ENCODE peak calls at places on chromosomes 3 and 15, in six cellular contexts. One of them, this sample, is unnamed.

GRCh38 chr3:45035441-45036301 is 9.6 kb downstream of the CLEC3B start:
- DNase-seq in K562: no peak
- DNase-seq in HepG2: no peak
- DNase-seq in IMR-90: peak; percentile 35
- DNase-seq in GM12878: no peak
- DNase-seq in A549: no peak
- DNase-seq in this sample: no peak

GRCh38 chr15:74798388-74799254 is 14.0 kb upstream of the LMAN1L start:
- DNase-seq in HepG2: no peak
- DNase-seq in K562: no peak
- DNase-seq in GM12878: no peak
- DNase-seq in A549: no peak
- DNase-seq in IMR-90: no peak
- DNase-seq in this sample: no peak

GRCh38 chr3:2921903-2922302 is 188.3 kb downstream of the IL5RA start:
- DNase-seq in K562: peak; percentile 10
- DNase-seq in A549: peak; percentile 24
- DNase-seq in HepG2: peak; percentile 5
- DNase-seq in GM12878: peak; percentile 24
- DNase-seq in IMR-90: no peak
- DNase-seq in this sample: no peak

GRCh38 chr15:101491739-101492640 is 2.5 kb upstream of the PCSK6 start:
- DNase-seq in HepG2: no peak
- DNase-seq in A549: no peak
- DNase-seq in IMR-90: no peak
- DNase-seq in GM12878: no peak
- DNase-seq in K562: no peak
- DNase-seq in this sample: peak; percentile 48

GRCh38 chr15:89665449-89666146 is 10.3 kb upstream of the KIF7 start:
- DNase-seq in IMR-90: peak; percentile 59
- DNase-seq in A549: peak; percentile 50
- DNase-seq in GM12878: no peak
- DNase-seq in K562: no peak
- DNase-seq in HepG2: no peak
- DNase-seq in this sample: peak; percentile 72

GRCh38 chr15:29568840-29569532 is 253.3 kb downstream of the TJP1 start:
- DNase-seq in K562: no peak
- DNase-seq in HepG2: peak; percentile 23
- DNase-seq in IMR-90: no peak
- DNase-seq in GM12878: no peak
- DNase-seq in A549: peak; percentile 81
- DNase-seq in this sample: peak; percentile 23

GRCh38 chr3:73868688-73869315 is 244.1 kb upstream of the PDZRN3 start:
- DNase-seq in HepG2: peak; percentile 12
- DNase-seq in IMR-90: peak; percentile 38
- DNase-seq in A549: peak; percentile 16
- DNase-seq in K562: peak; percentile 4
- DNase-seq in GM12878: no peak
- DNase-seq in this sample: peak; percentile 23

GRCh38 chr15:58472221-58472620 is 40.4 kb downstream of the LIPC start:
- DNase-seq in K562: no peak
- DNase-seq in GM12878: no peak
- DNase-seq in A549: no peak
- DNase-seq in HepG2: no peak
- DNase-seq in IMR-90: no peak
- DNase-seq in this sample: no peak

GRCh38 chr3:108301695-108302404 is 5.5 kb downstream of the HHLA2 start:
- DNase-seq in GM12878: no peak
- DNase-seq in HepG2: no peak
- DNase-seq in IMR-90: peak; percentile 31
- DNase-seq in A549: no peak
- DNase-seq in K562: no peak
- DNase-seq in this sample: no peak

GRCh38 chr3:113138839-113139743 is 72.3 kb upstream of the BOC start:
- DNase-seq in A549: no peak
- DNase-seq in K562: no peak
- DNase-seq in GM12878: no peak
- DNase-seq in IMR-90: no peak
- DNase-seq in HepG2: no peak
- DNase-seq in this sample: no peak

GRCh38 chr3:143083781-143084180 is 35.8 kb upstream of the CHST2 start:
- DNase-seq in GM12878: no peak
- DNase-seq in K562: no peak
- DNase-seq in HepG2: no peak
- DNase-seq in IMR-90: no peak
- DNase-seq in A549: no peak
- DNase-seq in this sample: no peak

GRCh38 chr15:33031324-33031736 is 163.2 kb downstream of the FMN1 start:
- DNase-seq in A549: no peak
- DNase-seq in HepG2: no peak
- DNase-seq in GM12878: no peak
- DNase-seq in IMR-90: peak; percentile 75
- DNase-seq in K562: no peak
- DNase-seq in this sample: no peak

GRCh38 chr15:69885182-69886041 is 212.3 kb downstream of the TLE3 start:
- DNase-seq in IMR-90: no peak
- DNase-seq in GM12878: no peak
- DNase-seq in K562: no peak
- DNase-seq in A549: no peak
- DNase-seq in HepG2: no peak
- DNase-seq in this sample: no peak

GRCh38 chr3:61582846-61583245 is 21.5 kb downstream of the PTPRG start:
- DNase-seq in GM12878: no peak
- DNase-seq in K562: no peak
- DNase-seq in IMR-90: no peak
- DNase-seq in HepG2: no peak
- DNase-seq in A549: no peak
- DNase-seq in this sample: no peak

GRCh38 chr3:188021041-188021440 is 132.9 kb upstream of the LPP start:
- DNase-seq in GM12878: no peak
- DNase-seq in IMR-90: peak; percentile 13
- DNase-seq in HepG2: no peak
- DNase-seq in K562: no peak
- DNase-seq in A549: no peak
- DNase-seq in this sample: no peak

GRCh38 chr15:32688151-32688639 is 29.6 kb upstream of the GREM1 start:
- DNase-seq in K562: no peak
- DNase-seq in IMR-90: peak; percentile 41
- DNase-seq in HepG2: peak; percentile 67
- DNase-seq in GM12878: no peak
- DNase-seq in A549: peak; percentile 85
- DNase-seq in this sample: no peak

GRCh38 chr3:182019926-182020325 is 308.2 kb downstream of the SOX2 start:
- DNase-seq in A549: no peak
- DNase-seq in K562: no peak
- DNase-seq in HepG2: no peak
- DNase-seq in GM12878: no peak
- DNase-seq in IMR-90: no peak
- DNase-seq in this sample: no peak

GRCh38 chr15:34976073-34976472 is 6.5 kb upstream of the AQR start:
- DNase-seq in IMR-90: no peak
- DNase-seq in HepG2: no peak
- DNase-seq in GM12878: no peak
- DNase-seq in A549: no peak
- DNase-seq in K562: no peak
- DNase-seq in this sample: no peak

GRCh38 chr15:85168642-85169173 is 187.1 kb downstream of the PDE8A start:
- DNase-seq in HepG2: peak; percentile 24
- DNase-seq in K562: peak; percentile 34
- DNase-seq in GM12878: no peak
- DNase-seq in A549: peak; percentile 75
- DNase-seq in IMR-90: peak; percentile 8
- DNase-seq in this sample: peak; percentile 55

DNA sequence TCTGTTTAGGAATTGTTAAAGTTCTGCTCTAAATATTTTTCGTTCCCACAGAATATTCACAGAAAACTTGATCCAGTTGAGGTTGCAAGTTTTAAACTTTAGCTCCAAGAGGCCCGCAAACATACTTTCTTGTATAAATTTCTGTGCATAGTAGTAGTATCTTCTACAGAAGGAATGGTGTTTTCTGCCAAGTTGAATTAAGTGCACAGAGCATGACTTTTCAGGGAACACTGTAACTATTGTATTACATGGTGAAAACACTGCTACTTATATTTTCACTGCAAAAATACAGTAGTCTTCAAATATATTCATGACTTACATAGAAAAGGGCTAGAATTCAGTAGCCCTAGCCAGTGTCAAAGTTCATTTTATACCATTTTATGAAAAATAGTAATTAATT is 67.0 kb downstream of the SUCNR1 start:
- DNase-seq in IMR-90: no peak
- DNase-seq in A549: no peak
- DNase-seq in K562: no peak
- DNase-seq in GM12878: no peak
- DNase-seq in HepG2: no peak
- DNase-seq in this sample: no peak
- TF ChIP-seq BHLHE40 in IMR-90: no peak
- TF ChIP-seq BHLHE40 in A549: no peak
- TF ChIP-seq BHLHE40 in K562: no peak
- TF ChIP-seq BHLHE40 in GM12878: no peak
- TF ChIP-seq BHLHE40 in HepG2: no peak
- TF ChIP-seq BHLHE40 in this sample: no peak

GRCh38 chr3:47895241-47895640 is 92.3 kb downstream of the DHX30 start:
- DNase-seq in GM12878: no peak
- DNase-seq in K562: no peak
- DNase-seq in HepG2: no peak
- DNase-seq in A549: no peak
- DNase-seq in IMR-90: no peak
- DNase-seq in this sample: no peak
- TF ChIP-seq BHLHE40 in GM12878: no peak
- TF ChIP-seq BHLHE40 in K562: no peak
- TF ChIP-seq BHLHE40 in HepG2: no peak
- TF ChIP-seq BHLHE40 in A549: no peak
- TF ChIP-seq BHLHE40 in IMR-90: no peak
- TF ChIP-seq BHLHE40 in this sample: no peak

GRCh38 chr15:38226867-38227266 is 25.8 kb upstream of the SPRED1 start:
- DNase-seq in IMR-90: peak; percentile 94
- DNase-seq in K562: peak; percentile 28
- DNase-seq in HepG2: peak; percentile 59
- DNase-seq in GM12878: no peak
- DNase-seq in A549: peak; percentile 76
- DNase-seq in this sample: no peak
- TF ChIP-seq BHLHE40 in IMR-90: no peak
- TF ChIP-seq BHLHE40 in K562: no peak
- TF ChIP-seq BHLHE40 in HepG2: no peak
- TF ChIP-seq BHLHE40 in GM12878: no peak
- TF ChIP-seq BHLHE40 in A549: no peak
- TF ChIP-seq BHLHE40 in this sample: no peak

GRCh38 chr3:122835590-122835989 is 40.7 kb downstream of the SLC49A4 start:
- DNase-seq in GM12878: no peak
- DNase-seq in K562: no peak
- DNase-seq in HepG2: no peak
- DNase-seq in IMR-90: no peak
- DNase-seq in A549: no peak
- DNase-seq in this sample: no peak
- TF ChIP-seq BHLHE40 in GM12878: no peak
- TF ChIP-seq BHLHE40 in K562: no peak
- TF ChIP-seq BHLHE40 in HepG2: no peak
- TF ChIP-seq BHLHE40 in IMR-90: no peak
- TF ChIP-seq BHLHE40 in A549: no peak
- TF ChIP-seq BHLHE40 in this sample: no peak

DNA sequence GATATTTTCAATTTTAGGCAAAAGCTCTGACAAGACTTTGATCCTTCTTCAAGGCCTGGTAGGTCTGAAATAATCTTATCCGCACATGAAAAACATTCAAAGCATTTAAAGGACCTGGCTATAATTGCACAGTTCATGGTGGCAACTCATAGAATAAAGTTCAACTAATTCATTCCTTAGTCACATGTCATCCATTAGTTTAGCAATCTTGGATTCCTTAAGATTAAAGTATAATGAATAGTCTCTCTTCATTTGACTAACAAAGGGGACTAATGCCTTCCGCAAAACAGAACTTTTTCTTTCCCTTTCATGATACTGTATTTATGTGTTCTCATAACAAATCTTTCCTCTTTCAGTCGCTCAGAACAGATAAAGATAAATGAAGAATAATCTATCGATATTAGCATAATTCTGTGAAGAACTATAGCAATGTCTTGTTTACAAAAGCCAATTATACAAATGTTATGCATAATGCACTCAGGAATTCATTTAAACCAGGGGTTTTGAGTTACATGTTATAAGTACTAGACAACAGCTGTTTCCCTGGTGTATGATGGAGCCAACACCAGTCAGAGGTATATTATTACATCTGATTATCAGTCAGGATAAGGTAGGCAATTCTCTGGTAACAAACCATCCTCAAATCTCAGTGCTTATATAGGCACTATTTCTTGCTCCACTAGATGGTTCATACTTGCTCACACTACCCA is 172.5 kb downstream of the POTEB3 start:
- DNase-seq in K562: no peak
- DNase-seq in GM12878: no peak
- DNase-seq in IMR-90: no peak
- DNase-seq in HepG2: no peak
- DNase-seq in A549: peak; percentile 2
- DNase-seq in this sample: no peak
- TF ChIP-seq BHLHE40 in K562: no peak
- TF ChIP-seq BHLHE40 in GM12878: no peak
- TF ChIP-seq BHLHE40 in IMR-90: no peak
- TF ChIP-seq BHLHE40 in HepG2: no peak
- TF ChIP-seq BHLHE40 in A549: no peak
- TF ChIP-seq BHLHE40 in this sample: no peak

DNA sequence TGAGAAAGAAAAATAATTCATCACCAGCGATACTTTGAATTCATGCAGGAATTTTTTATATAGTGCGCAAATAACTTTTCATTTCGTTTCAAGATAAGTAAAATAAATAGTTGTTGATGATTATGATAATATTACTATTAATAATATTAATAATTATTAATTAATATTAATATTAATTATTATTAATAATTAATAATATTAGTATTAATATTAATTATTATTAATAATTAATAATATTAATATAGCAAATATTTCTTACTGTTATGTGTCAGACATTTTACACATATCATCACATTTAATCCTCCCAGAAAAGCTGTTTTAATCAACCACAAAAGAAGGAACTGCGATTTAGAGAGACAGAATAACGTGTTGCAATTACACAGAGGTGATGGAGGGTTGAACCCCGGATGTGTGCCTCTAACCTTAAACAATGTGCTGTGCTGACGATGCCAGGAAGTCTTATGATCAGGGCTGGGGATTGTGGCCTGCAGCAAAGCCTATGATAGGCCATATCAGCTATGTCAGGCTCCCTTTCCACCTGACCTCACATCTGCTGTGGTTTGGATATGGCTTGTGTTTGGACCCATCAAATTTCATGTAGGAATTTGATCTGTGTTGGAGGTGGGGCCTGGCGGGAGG is 263.5 kb upstream of the NR2F2 start:
- DNase-seq in IMR-90: no peak
- DNase-seq in A549: no peak
- DNase-seq in GM12878: no peak
- DNase-seq in K562: peak; percentile 70
- DNase-seq in HepG2: no peak
- DNase-seq in this sample: no peak
- TF ChIP-seq BHLHE40 in IMR-90: no peak
- TF ChIP-seq BHLHE40 in A549: no peak
- TF ChIP-seq BHLHE40 in GM12878: no peak
- TF ChIP-seq BHLHE40 in K562: no peak
- TF ChIP-seq BHLHE40 in HepG2: no peak
- TF ChIP-seq BHLHE40 in this sample: no peak

This sample was measured in HEK293T.